ENCODE peak calls at places on chromosomes 11 and 22, in five cellular contexts. P is stimulated activated CD4-positive, alpha-beta T cell treated with anti-CD3 and anti-CD28 coated beads, Interleukin-12 subunit alpha, Interleukin-12 subunit beta, amount 100 ng/mL, for 4 hours; U is fibroblast of the aortic adventitia; S is A549; C is NCI-H2081. F is an unnamed sample.
A peak's percentile ranks its signal among the peaks of the same experiment; 100 is the strongest.

GRCh38 chr11:75592699-75593098 is 30.6 kb downstream of the SERPINH1 start:
- DNase-seq in U (no peak), S (no peak), P (no peak), C (peak; percentile 51), F (no peak)

GRCh38 chr11:76215946-76216345 is 9.6 kb upstream of the WNT11 start:
- DNase-seq in U (peak; percentile 37), P (no peak), S (no peak), C (no peak), F (no peak)

GRCh38 chr11:46404476-46405017 is 13.0 kb upstream of the CHRM4 start:
- DNase-seq in U (peak; percentile 27), S (no peak), C (no peak), P (no peak), F (no peak)

GRCh38 chr11:111602865-111603632 is 800 bp downstream of the SIK2 start:
- DNase-seq in U (peak; percentile 49), S (no peak), P (no peak), C (no peak), F (peak; percentile 48)

GRCh38 chr22:19874307-19875060 is 19.8 kb upstream of the GNB1L start:
- DNase-seq in C (no peak), P (no peak), U (peak; percentile 11), S (no peak), F (peak; percentile 66)

GRCh38 chr11:45501980-45502545 is 163.4 kb downstream of the CHST1 start:
- DNase-seq in P (no peak), U (no peak), S (no peak), C (no peak), F (no peak)

GRCh38 chr11:130872961-130873360 is 43.3 kb downstream of the SNX19 start:
- DNase-seq in U (peak; percentile 26), P (no peak), S (no peak), C (no peak), F (no peak)

GRCh38 chr11:78161937-78162336 is 22.5 kb upstream of the ALG8 start:
- DNase-seq in C (no peak), S (no peak), P (no peak), U (peak; percentile 59), F (no peak)

GRCh38 chr11:124638500-124638899 is 15.8 kb downstream of the TBRG1 start:
- DNase-seq in S (no peak), C (no peak), P (no peak), U (no peak), F (no peak)

GRCh38 chr22:32531955-32532818 is 57.6 kb downstream of the FBXO7 start:
- DNase-seq in U (peak; percentile 87), C (peak; percentile 30), S (no peak), P (no peak), F (no peak)

GRCh38 chr11:118607401-118608267 is at the start of gene PHLDB1:
- DNase-seq in U (peak; percentile 68), C (peak; percentile 37), P (peak; percentile 40), S (peak; percentile 48), F (no peak)

GRCh38 chr11:3167143-3168119 is 2.3 kb upstream of the OSBPL5 start:
- DNase-seq in S (no peak), U (no peak), C (no peak), P (no peak), F (peak; percentile 36)

GRCh38 chr11:204587-205109 is 2.6 kb downstream of the BET1L start:
- DNase-seq in U (no peak), C (no peak), P (no peak), S (no peak), F (no peak)

GRCh38 chr11:63937713-63938480 is 905 bp upstream of the NAA40 start:
- DNase-seq in S (peak; percentile 87), P (no peak), C (peak; percentile 48), U (no peak), F (no peak)

GRCh38 chr11:64823568-64824119 is 13.3 kb upstream of the MEN1 start:
- DNase-seq in C (no peak), S (no peak), P (no peak), U (no peak), F (no peak)

GRCh38 chr11:6855971-6856542 is 6.8 kb upstream of the OR10A2 start:
- DNase-seq in S (no peak), C (no peak), P (no peak), U (peak; percentile 68), F (no peak)

GRCh38 chr22:45584621-45585436 is 82.1 kb downstream of the FBLN1 start:
- DNase-seq in S (no peak), U (no peak), C (no peak), P (no peak), F (no peak)

GRCh38 chr11:65316311-65316978 is 1.8 kb downstream of the CDC42EP2 start:
- DNase-seq in U (peak; percentile 100), P (no peak), S (no peak), C (no peak), F (no peak)

GRCh38 chr11:125593113-125593761 is 585 bp downstream of the STT3A start:
- DNase-seq in P (no peak), U (peak; percentile 52), C (peak; percentile 44), S (peak; percentile 29), F (peak; percentile 56)

GRCh38 chr11:83717551-83717950 is 431.4 kb upstream of the CCDC90B start:
- DNase-seq in C (no peak), P (no peak), U (no peak), S (no peak), F (no peak)